ENCODE peak calls at places on chromosomes 16 and 17, in six cellular contexts. D is ELR, P is NCI-H748 treated with DMSO at 0.1 percent for 48 hours, F is kidney epithelial cell, J is tibial nerve, G is T-helper 1 cell. I is an unnamed sample.

GRCh38 chr16:54937673-54938350 is 7.1 kb downstream of the IRX5 start:
- DNase-seq in D (no peak), P (no peak), F (no peak), J (no peak), G (no peak), I (no peak)

GRCh38 chr16:442976-443375 is 17.5 kb downstream of the RAB11FIP3 start:
- DNase-seq in D (no peak), P (no peak), F (no peak), J (no peak), G (no peak), I (no peak)

GRCh38 chr16:56869513-56870270 is 4.7 kb downstream of the SLC12A3 start:
- DNase-seq in D (peak), P (no peak), F (no peak), J (no peak), G (no peak), I (no peak)

GRCh38 chr17:67110619-67111018 is 66.3 kb downstream of the CACNG1 start:
- DNase-seq in D (no peak), P (no peak), F (no peak), J (no peak), G (no peak), I (no peak)

GRCh38 chr16:49513040-49513439 is 139.4 kb downstream of the C16orf78 start:
- DNase-seq in D (no peak), P (no peak), F (no peak), J (no peak), G (no peak), I (no peak)

GRCh38 chr16:13634921-13635320 is 285.0 kb upstream of the ERCC4 start:
- DNase-seq in D (no peak), P (no peak), F (peak), J (no peak), G (no peak), I (no peak)

GRCh38 chr16:87860553-87861299 is 8.6 kb downstream of the SLC7A5 start:
- DNase-seq in D (peak), P (no peak), F (no peak), J (no peak), G (no peak), I (no peak)

GRCh38 chr17:52678211-52678610 is 519.7 kb upstream of the CA10 start:
- DNase-seq in D (no peak), P (no peak), F (peak), J (no peak), G (no peak), I (no peak)

GRCh38 chr17:79741751-79742588 is 11.2 kb downstream of the ENPP7 start:
- DNase-seq in D (peak), P (peak), F (no peak), J (peak), G (peak), I (peak)

GRCh38 chr16:25060920-25061319 is 45.8 kb upstream of the ARHGAP17 start:
- DNase-seq in D (no peak), P (no peak), F (no peak), J (no peak), G (no peak), I (peak)

GRCh38 chr17:76681222-76682137 is 29.3 kb downstream of the MXRA7 start:
- DNase-seq in D (peak), P (peak), F (no peak), J (peak), G (peak), I (peak)

GRCh38 chr17:48850792-48851325 is 20.0 kb downstream of the CALCOCO2 start:
- DNase-seq in D (no peak), P (no peak), F (no peak), J (no peak), G (no peak), I (no peak)

GRCh38 chr17:50146927-50147640 is 3.4 kb downstream of the PPP1R9B start:
- DNase-seq in D (peak), P (no peak), F (no peak), J (no peak), G (no peak), I (no peak)

GRCh38 chr17:78951967-78952551 is 26.9 kb upstream of the TIMP2 start:
- DNase-seq in D (no peak), P (no peak), F (no peak), J (no peak), G (no peak), I (no peak)

GRCh38 chr17:9959377-9959981 is 54.4 kb upstream of the RCVRN start:
- DNase-seq in D (peak), P (no peak), F (no peak), J (peak), G (no peak), I (no peak)

GRCh38 chr17:66715745-66716156 is 119.2 kb upstream of the CACNG5 start:
- DNase-seq in D (peak), P (peak), F (peak), J (peak), G (no peak), I (no peak)

GRCh38 chr17:64506201-64506575 is at the start of gene DDX5:
- DNase-seq in D (no peak), P (peak), F (peak), J (peak), G (peak), I (peak)

GRCh38 chr16:56424791-56425438 is 430 bp downstream of the AMFR start:
- DNase-seq in D (peak), P (no peak), F (no peak), J (peak), G (peak), I (peak)

GRCh38 chr17:7476474-7476873 is 3.0 kb downstream of the ZBTB4 start:
- DNase-seq in D (peak), P (no peak), F (no peak), J (no peak), G (no peak), I (no peak)

GRCh38 chr17:40190197-40191021 is 13.1 kb downstream of the RAPGEFL1 start:
- DNase-seq in D (peak), P (peak), F (no peak), J (no peak), G (peak), I (no peak)

GRCh38 chr17:54899201-54899600 is 1.5 kb upstream of the TOM1L1 start:
- DNase-seq in D (no peak), P (no peak), F (no peak), J (no peak), G (no peak), I (no peak)

GRCh38 chr16:54602666-54603065 is 316.1 kb upstream of the IRX3 start:
- DNase-seq in D (no peak), P (no peak), F (no peak), J (no peak), G (no peak), I (no peak)

GRCh38 chr16:74691093-74691855 is 9.4 kb downstream of the MLKL start:
- DNase-seq in D (peak), P (no peak), F (no peak), J (no peak), G (no peak), I (no peak)

GRCh38 chr16:50593410-50594139 is 45.4 kb downstream of the NKD1 start:
- DNase-seq in D (peak), P (no peak), F (no peak), J (no peak), G (no peak), I (no peak)

GRCh38 chr17:1110844-1111598 is 68.8 kb downstream of the ABR start:
- DNase-seq in D (peak), P (no peak), F (peak), J (peak), G (no peak), I (no peak)

GRCh38 chr17:79469646-79470045 is 141.2 kb downstream of the RBFOX3 start:
- DNase-seq in D (no peak), P (no peak), F (no peak), J (no peak), G (no peak), I (no peak)

GRCh38 chr16:77469639-77470038 is 34.8 kb upstream of the ADAMTS18 start:
- DNase-seq in D (no peak), P (no peak), F (no peak), J (no peak), G (no peak), I (no peak)

GRCh38 chr17:37481001-37481665 is 8.6 kb upstream of the DUSP14 start:
- DNase-seq in D (no peak), P (no peak), F (no peak), J (no peak), G (no peak), I (no peak)

GRCh38 chr16:81214745-81215166 is 23.7 kb upstream of the BCO1 start:
- DNase-seq in D (peak), P (no peak), F (no peak), J (no peak), G (no peak), I (no peak)

GRCh38 chr16:84199861-84200260 is 8.9 kb downstream of the ADAD2 start:
- DNase-seq in D (peak), P (no peak), F (no peak), J (peak), G (no peak), I (no peak)

GRCh38 chr16:11205754-11206459 is 50.1 kb downstream of the SOCS1 start:
- DNase-seq in D (peak), P (no peak), F (no peak), J (no peak), G (no peak), I (no peak)

GRCh38 chr16:66667944-66668343 is 28.6 kb downstream of the CMTM4 start:
- DNase-seq in D (no peak), P (no peak), F (no peak), J (no peak), G (no peak), I (no peak)

GRCh38 chr17:79624658-79625478 is 14.0 kb upstream of the RBFOX3 start:
- DNase-seq in D (no peak), P (no peak), F (no peak), J (no peak), G (no peak), I (peak)

GRCh38 chr16:2963611-2964415 is at the start of gene KREMEN2:
- DNase-seq in D (peak), P (no peak), F (no peak), J (no peak), G (no peak), I (peak)

GRCh38 chr16:23323224-23324030 is 21.3 kb downstream of the SCNN1B start:
- DNase-seq in D (no peak), P (no peak), F (no peak), J (no peak), G (no peak), I (no peak)

GRCh38 chr16:55225972-55226542 is 97.9 kb upstream of the IRX6 start:
- DNase-seq in D (no peak), P (no peak), F (no peak), J (no peak), G (no peak), I (no peak)

GRCh38 chr16:84893467-84893848 is 73.7 kb downstream of the CRISPLD2 start:
- DNase-seq in D (no peak), P (no peak), F (no peak), J (no peak), G (no peak), I (no peak)